ENCODE peak calls at places on chromosome 20, in ten cellular contexts. B is stomach, L is body of pancreas, U is PC-3, M is kidney, V is upper lobe of left lung, T is MM.1S, G is lung, R is heart right ventricle, Y is HCT116. E is an unnamed sample.

GRCh38 chr20:45407067-45407745 is 883 bp upstream of the DBNDD2 start:
- DNase-seq in B (peak; percentile 39), L (peak; percentile 33), U (no peak), M (no peak), V (peak; percentile 50), T (no peak), G (no peak), R (peak; percentile 76), Y (no peak), E (peak; percentile 55)

GRCh38 chr20:19692100-19692499 is 66.0 kb upstream of the RIN2 start:
- DNase-seq in B (no peak), L (no peak), U (peak; percentile 95), M (no peak), V (no peak), T (no peak), G (no peak), R (no peak), Y (no peak), E (no peak)

GRCh38 chr20:17097603-17098002 is 129.2 kb upstream of the PCSK2 start:
- DNase-seq in B (no peak), L (no peak), U (no peak), M (no peak), V (no peak), T (no peak), G (no peak), R (no peak), Y (no peak), E (no peak)

GRCh38 chr20:24612799-24613775 is 143.7 kb downstream of the SYNDIG1 start:
- DNase-seq in B (no peak), L (no peak), U (no peak), M (no peak), V (no peak), T (no peak), G (no peak), R (peak; percentile 28), Y (no peak), E (no peak)

GRCh38 chr20:1524004-1524403 is 32.8 kb upstream of the SIRPB2 start:
- DNase-seq in B (no peak), L (no peak), U (peak; percentile 43), M (no peak), V (no peak), T (peak; percentile 54), G (no peak), R (no peak), Y (no peak), E (no peak)

GRCh38 chr20:60292001-60292520 is 333.8 kb downstream of the CDH26 start:
- DNase-seq in B (no peak), L (no peak), U (no peak), M (no peak), V (no peak), T (no peak), G (no peak), R (no peak), Y (no peak), E (no peak)

GRCh38 chr20:36465109-36466080 is 75.9 kb upstream of the MYL9 start:
- DNase-seq in B (peak; percentile 35), L (no peak), U (peak; percentile 91), M (no peak), V (peak; percentile 34), T (peak; percentile 23), G (no peak), R (no peak), Y (peak; percentile 79), E (peak; percentile 53)

GRCh38 chr20:35134900-35135299 is 12.2 kb downstream of the EDEM2 start:
- DNase-seq in B (no peak), L (no peak), U (no peak), M (no peak), V (no peak), T (no peak), G (no peak), R (peak; percentile 19), Y (no peak), E (no peak)

GRCh38 chr20:4666001-4666470 is 55.7 kb upstream of the PRND start:
- DNase-seq in B (no peak), L (no peak), U (peak; percentile 92), M (no peak), V (peak; percentile 65), T (peak; percentile 75), G (no peak), R (no peak), Y (no peak), E (no peak)

GRCh38 chr20:49562341-49563014 is 5.5 kb downstream of the PTGIS start:
- DNase-seq in B (peak; percentile 54), L (peak; percentile 23), U (peak; percentile 74), M (peak; percentile 91), V (peak; percentile 40), T (no peak), G (peak; percentile 56), R (peak; percentile 89), Y (peak; percentile 23), E (peak; percentile 53)

GRCh38 chr20:24789877-24790276 is 159.2 kb upstream of the CST7 start:
- DNase-seq in B (no peak), L (no peak), U (no peak), M (no peak), V (no peak), T (no peak), G (no peak), R (no peak), Y (no peak), E (no peak)

DNA sequence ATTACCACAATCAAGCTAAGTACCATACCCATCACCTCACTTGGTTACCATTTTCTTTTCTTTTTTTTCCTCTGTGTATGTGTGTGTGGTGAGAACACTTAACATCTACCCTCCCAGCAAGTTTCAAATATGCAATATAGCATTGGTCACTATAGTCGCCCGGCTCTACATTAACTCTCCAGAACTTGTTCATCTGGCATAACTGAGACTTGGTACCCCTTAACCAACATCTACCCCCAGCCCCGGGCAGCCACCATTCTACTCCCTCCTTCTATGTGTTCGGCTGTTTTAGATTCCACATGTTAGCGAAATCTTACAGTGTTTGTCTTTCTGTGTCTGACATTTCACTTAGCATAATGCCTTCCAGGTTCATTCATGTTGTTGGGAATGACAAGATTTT is 89.0 kb upstream of the TOP1 start:
- DNase-seq in B (no peak), L (no peak), U (no peak), M (no peak), V (no peak), T (no peak), G (no peak), R (no peak), Y (no peak), E (no peak)
- H3K4me1 ChIP-seq in B (no peaks in the 10 kb centered on the region), L (no peaks in the 10 kb centered on the region), U (no peaks in the 10 kb centered on the region), M (no peaks in the 10 kb centered on the region), V (no peaks in the 10 kb centered on the region), T (no peaks in the 10 kb centered on the region), G (no peaks in the 10 kb centered on the region), R (peaks cover 5% of the 10 kb centered on the region), Y (peaks cover 11% of the 10 kb centered on the region), E (no peaks in the 10 kb centered on the region)

GRCh38 chr20:56222201-56222600 is 26.3 kb upstream of the MC3R start:
- DNase-seq in B (no peak), L (no peak), U (peak; percentile 8), M (no peak), V (no peak), T (no peak), G (no peak), R (no peak), Y (no peak), E (no peak)
- H3K9me3 ChIP-seq in B (peaks cover 3% of the 10 kb centered on the region), L (no peaks in the 10 kb centered on the region), U (peaks cover 11% of the 10 kb centered on the region), M (no peaks in the 10 kb centered on the region), V (no peaks in the 10 kb centered on the region), T (no peaks in the 10 kb centered on the region), G (no peaks in the 10 kb centered on the region), R (no peaks in the 10 kb centered on the region), Y (no peaks in the 10 kb centered on the region), E (no peaks in the 10 kb centered on the region)

DNA sequence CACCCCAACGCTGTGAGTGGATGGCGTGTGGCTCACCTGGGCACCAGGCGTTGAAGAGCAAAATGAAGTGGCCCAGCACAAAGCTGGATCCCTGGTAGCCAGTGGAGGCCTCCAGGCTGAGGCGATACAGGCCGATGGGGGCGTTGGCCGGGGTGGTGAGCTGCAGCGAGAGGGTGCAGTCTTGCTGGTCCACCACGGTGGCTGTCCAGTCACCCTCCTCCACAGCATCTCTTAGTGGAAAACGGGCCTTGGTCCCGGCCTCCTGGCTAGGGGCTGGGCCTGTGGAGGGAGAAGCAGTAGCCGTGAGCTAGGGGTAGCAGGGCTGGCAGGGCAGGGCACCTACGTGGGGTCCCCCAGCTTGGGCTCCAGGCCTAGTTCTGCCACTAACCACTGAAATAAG is 9.3 kb downstream of the TGM2 start:
- DNase-seq in B (no peak), L (no peak), U (no peak), M (peak; percentile 73), V (no peak), T (no peak), G (no peak), R (no peak), Y (no peak), E (no peak)
- TF ChIP-seq CTCF in B (no peak), L (no peak), U (no peak), M (no peak), V (no peak), T (no peak), G (no peak), R (no peak), Y (no peak), E (no peak)

GRCh38 chr20:63234693-63235398 is 859 bp upstream of the BIRC7 start:
- DNase-seq in B (peak; percentile 52), L (peak; percentile 36), U (peak; percentile 52), M (no peak), V (no peak), T (no peak), G (no peak), R (no peak), Y (no peak), E (peak; percentile 79)
- H3K4me1 ChIP-seq in B (no peaks in the 10 kb centered on the region), L (peaks cover 8% of the 10 kb centered on the region), U (peaks cover 32% of the 10 kb centered on the region), M (no peaks in the 10 kb centered on the region), V (no peaks in the 10 kb centered on the region), T (no peaks in the 10 kb centered on the region), G (no peaks in the 10 kb centered on the region), R (peaks cover 6% of the 10 kb centered on the region), Y (peaks cover 63% of the 10 kb centered on the region), E (peaks cover 23% of the 10 kb centered on the region)

GRCh38 chr20:21956591-21956990 is 251.1 kb downstream of the PAX1 start:
- DNase-seq in B (no peak), L (no peak), U (no peak), M (no peak), V (no peak), T (no peak), G (no peak), R (no peak), Y (no peak), E (no peak)
- H3K9me3 ChIP-seq in B (no peaks in the 10 kb centered on the region), L (no peaks in the 10 kb centered on the region), U (peaks cover 6% of the 10 kb centered on the region), M (no peaks in the 10 kb centered on the region), V (no peaks in the 10 kb centered on the region), T (no peaks in the 10 kb centered on the region), G (no peaks in the 10 kb centered on the region), R (no peaks in the 10 kb centered on the region), Y (peaks cover 4% of the 10 kb centered on the region), E (no peaks in the 10 kb centered on the region)

DNA sequence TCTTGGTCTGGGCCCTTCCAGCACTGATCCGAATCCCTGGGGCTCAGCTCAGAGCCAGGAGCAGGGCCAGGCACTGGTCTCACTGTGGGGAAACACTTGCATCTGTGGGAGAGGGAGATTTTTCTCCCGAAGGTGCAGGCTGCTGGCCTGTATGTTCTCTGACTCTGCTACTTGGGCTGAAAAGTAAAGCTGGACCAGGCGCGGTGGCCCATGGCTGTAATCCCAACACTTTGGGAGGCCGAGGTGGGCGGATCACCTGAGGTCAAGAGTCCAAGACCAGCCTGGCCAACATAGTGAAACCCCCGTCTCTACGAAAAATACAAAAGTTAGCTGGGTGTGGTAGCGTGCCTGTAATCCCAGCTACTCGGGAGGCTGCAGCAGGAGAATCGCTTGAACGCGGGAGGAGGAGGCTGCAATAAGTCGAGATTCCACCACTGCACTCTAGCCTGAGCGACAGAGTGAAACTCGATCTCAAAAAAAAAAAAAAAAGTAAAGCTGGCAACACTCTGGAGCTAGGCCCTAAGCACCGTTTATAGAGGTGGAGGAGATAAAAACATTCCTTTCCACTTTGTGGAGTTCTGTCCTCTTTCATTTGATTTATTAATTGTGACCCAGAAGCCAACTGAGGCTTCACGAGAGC is 41.7 kb downstream of the JPH2 start:
- DNase-seq in B (no peak), L (no peak), U (no peak), M (no peak), V (no peak), T (no peak), G (no peak), R (no peak), Y (no peak), E (no peak)
- TF ChIP-seq CTCF in B (no peak), L (no peak), U (no peak), M (no peak), V (no peak), T (no peak), G (no peak), R (no peak), Y (no peak), E (no peak)

E was measured in neural progenitor cell.